ENCODE peak calls at places on chromosomes 7 and 10, in four cellular contexts. U is Peyer's patch, Y is uterus, N is neural progenitor cell. J is an unnamed sample.

GRCh38 chr7:156474241-156474743 is 166.3 kb upstream of the RNF32 start:
- DNase-seq in Y (no peak), U (no peak), N (no peak), J (no peak)

GRCh38 chr7:142855756-142856564 is 1.1 kb downstream of the EPHB6 start:
- DNase-seq in N (no peak), Y (peak), U (peak), J (peak)

GRCh38 chr7:21426286-21426957 is 1.5 kb upstream of the SP4 start:
- DNase-seq in N (no peak), Y (no peak), U (no peak), J (peak)

GRCh38 chr10:6292741-6293151 is 90.0 kb downstream of the PFKFB3 start:
- DNase-seq in N (no peak), U (no peak), Y (no peak), J (no peak)

GRCh38 chr7:22718200-22718711 is 8.7 kb upstream of the IL6 start:
- DNase-seq in N (peak), Y (no peak), U (no peak), J (no peak)

GRCh38 chr10:63464402-63465292 is 1.1 kb downstream of the JMJD1C start:
- DNase-seq in U (no peak), N (no peak), Y (peak), J (no peak)

GRCh38 chr7:1964556-1964912 is 268.2 kb downstream of the MAD1L1 start:
- DNase-seq in U (no peak), Y (no peak), N (no peak), J (no peak)

GRCh38 chr10:108424656-108425055 is 1260.2 kb upstream of the SORCS1 start:
- DNase-seq in U (no peak), Y (no peak), N (no peak), J (no peak)

GRCh38 chr7:90766814-90767564 is 170.9 kb downstream of the CDK14 start:
- DNase-seq in Y (peak), U (peak), N (peak), J (no peak)

GRCh38 chr7:100493476-100494264 is 9.9 kb downstream of the NYAP1 start:
- DNase-seq in U (peak), N (peak), Y (no peak), J (peak)

GRCh38 chr7:140983802-140984201 is 30.9 kb downstream of the MRPS33 start:
- DNase-seq in U (no peak), Y (no peak), N (peak), J (no peak)

GRCh38 chr10:51156913-51157312 is 82.6 kb downstream of the PRKG1 start:
- DNase-seq in Y (no peak), U (no peak), N (no peak), J (no peak)

GRCh38 chr10:99676895-99677294 is 17.6 kb downstream of the ENTPD7 start:
- DNase-seq in N (no peak), U (no peak), Y (no peak), J (no peak)

GRCh38 chr10:27297848-27298524 is 57.4 kb upstream of the ACBD5 start:
- DNase-seq in U (no peak), N (no peak), Y (no peak), J (no peak)

GRCh38 chr10:90484518-90484917 is 373.3 kb downstream of the HTR7 start:
- DNase-seq in Y (no peak), N (peak), U (no peak), J (no peak)

GRCh38 chr10:77349226-77349625 is 288.4 kb downstream of the KCNMA1 start:
- DNase-seq in N (no peak), U (no peak), Y (no peak), J (no peak)

GRCh38 chr7:123410273-123410928 is 124.0 kb downstream of the IQUB start:
- DNase-seq in U (no peak), N (no peak), Y (peak), J (no peak)

GRCh38 chr10:14798631-14799030 is 23.9 kb upstream of the FAM107B start:
- DNase-seq in U (no peak), Y (no peak), N (no peak), J (no peak)

GRCh38 chr7:118079369-118079768 is 104.6 kb upstream of the LSM8 start:
- DNase-seq in N (no peak), Y (no peak), U (no peak), J (no peak)

GRCh38 chr10:33664070-33664469 is 329.6 kb upstream of the NRP1 start:
- DNase-seq in N (no peak), Y (no peak), U (no peak), J (no peak)

GRCh38 chr10:126459032-126459831 is 71.0 kb upstream of the ADAM12 start:
- DNase-seq in U (no peak), N (peak), Y (no peak), J (no peak)

GRCh38 chr7:150375662-150376521 is 3.2 kb upstream of the ZNF775 start:
- DNase-seq in N (peak), Y (no peak), U (peak), J (peak)

GRCh38 chr10:1594372-1595241 is 142.7 kb downstream of the ADARB2 start:
- DNase-seq in N (no peak), Y (no peak), U (peak), J (peak)

DNA sequence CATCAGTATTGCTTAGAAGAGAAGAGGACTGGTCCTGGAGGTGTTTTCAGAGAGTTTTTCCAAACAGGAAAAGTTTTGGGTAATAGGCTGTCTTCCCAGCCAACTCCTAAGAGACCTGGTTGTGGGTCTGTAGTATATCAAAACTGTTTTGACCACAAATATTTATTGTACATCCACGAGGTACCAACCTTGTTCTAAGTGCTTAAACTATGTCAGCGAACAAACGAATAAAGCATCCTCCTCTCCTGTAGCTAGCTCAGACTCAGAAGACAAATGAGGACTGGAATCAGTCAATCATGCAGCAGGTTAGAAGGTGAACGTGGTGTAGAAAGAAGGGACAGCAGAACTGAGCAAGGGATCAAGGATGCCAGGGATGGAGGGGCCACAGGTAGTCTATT is 61.6 kb upstream of the MKI67 start:
- DNase-seq in N (no peak), U (no peak), Y (no peak), J (no peak)
- H3K4me3 ChIP-seq in N (no peak), U (no peak), Y (no peak), J (no peak)

GRCh38 chr10:8227246-8227645 is 172.8 kb downstream of the GATA3 start:
- DNase-seq in U (no peak), Y (no peak), N (no peak), J (no peak)

GRCh38 chr10:8229153-8229552 is 174.7 kb downstream of the GATA3 start:
- DNase-seq in Y (no peak), N (no peak), U (no peak), J (no peak)

GRCh38 chr10:8233049-8233448 is 178.6 kb downstream of the GATA3 start:
- DNase-seq in U (no peak), N (no peak), Y (no peak), J (no peak)

GRCh38 chr10:8233832-8234259 is 179.4 kb downstream of the GATA3 start:
- DNase-seq in N (no peak), U (no peak), Y (no peak), J (no peak)

GRCh38 chr10:8230887-8231286 is 176.4 kb downstream of the GATA3 start:
- DNase-seq in U (no peak), Y (no peak), N (no peak), J (no peak)
- H3K4me3 ChIP-seq in U (no peak), Y (no peak), N (no peak), J (no peak)

DNA sequence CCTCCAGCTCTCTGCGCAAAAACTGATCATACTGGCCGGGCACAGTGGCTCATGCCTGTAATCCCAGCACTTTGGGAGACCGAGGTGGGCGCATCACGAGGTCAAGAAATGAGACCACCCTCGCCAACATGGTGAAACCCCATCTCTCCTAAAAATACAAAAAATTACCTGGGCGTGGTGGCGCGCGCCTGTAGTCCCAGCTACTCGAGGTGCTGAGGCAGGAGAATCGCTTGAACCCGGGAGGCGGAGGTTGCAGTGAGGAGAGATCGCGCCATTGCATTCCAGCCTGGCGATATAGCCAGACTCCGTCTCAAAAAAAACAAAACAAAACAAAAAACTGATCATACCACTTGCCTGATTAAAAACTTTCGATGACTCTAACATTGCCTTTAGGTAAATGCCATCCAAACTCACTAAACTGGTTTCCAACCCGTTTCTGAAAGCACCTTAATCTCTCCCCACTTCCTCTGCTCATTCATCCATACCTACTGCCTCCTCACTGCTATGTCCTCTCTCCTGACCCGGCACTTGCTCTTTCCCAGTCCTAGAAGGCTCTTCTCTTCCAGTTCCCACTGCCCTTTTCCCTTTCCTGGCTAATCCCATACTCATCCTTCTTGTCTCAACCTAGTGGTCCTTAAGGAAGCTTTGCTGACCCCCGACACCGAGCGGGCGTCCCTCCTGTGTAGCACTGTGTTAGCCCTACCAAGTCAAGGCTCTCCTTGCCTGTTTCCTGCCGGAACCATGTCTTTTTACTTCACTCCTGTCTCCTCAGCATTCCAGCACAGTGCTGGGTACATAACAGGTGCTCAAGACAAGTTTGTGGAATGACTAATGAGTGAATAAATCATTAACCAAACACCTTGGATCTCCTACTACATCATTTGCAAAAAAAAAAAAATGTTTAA is 686 bp upstream of the MIOS start:
- DNase-seq in Y (no peak), U (peak), N (no peak), J (peak)
- H3K4me3 ChIP-seq in Y (peak), U (peak), N (peak), J (no peak)

GRCh38 chr10:100743626-100744135 is 1.7 kb upstream of the PAX2 start:
- DNase-seq in U (peak), Y (no peak), N (peak), J (peak)

GRCh38 chr10:100744980-100745881 is at the start of gene PAX2:
- DNase-seq in N (peak), Y (no peak), U (no peak), J (peak)

GRCh38 chr10:100745882-100746412 is 565 bp downstream of the PAX2 start:
- DNase-seq in N (peak), U (no peak), Y (no peak), J (peak)

GRCh38 chr10:100742936-100743335 is 2.4 kb upstream of the PAX2 start:
- DNase-seq in N (no peak), U (no peak), Y (no peak), J (peak)

GRCh38 chr10:100744136-100744979 is 1.0 kb upstream of the PAX2 start:
- DNase-seq in Y (no peak), U (no peak), N (peak), J (peak)
- H3K4me3 ChIP-seq in Y (no peak), U (no peak), N (peak), J (peak)

DNA sequence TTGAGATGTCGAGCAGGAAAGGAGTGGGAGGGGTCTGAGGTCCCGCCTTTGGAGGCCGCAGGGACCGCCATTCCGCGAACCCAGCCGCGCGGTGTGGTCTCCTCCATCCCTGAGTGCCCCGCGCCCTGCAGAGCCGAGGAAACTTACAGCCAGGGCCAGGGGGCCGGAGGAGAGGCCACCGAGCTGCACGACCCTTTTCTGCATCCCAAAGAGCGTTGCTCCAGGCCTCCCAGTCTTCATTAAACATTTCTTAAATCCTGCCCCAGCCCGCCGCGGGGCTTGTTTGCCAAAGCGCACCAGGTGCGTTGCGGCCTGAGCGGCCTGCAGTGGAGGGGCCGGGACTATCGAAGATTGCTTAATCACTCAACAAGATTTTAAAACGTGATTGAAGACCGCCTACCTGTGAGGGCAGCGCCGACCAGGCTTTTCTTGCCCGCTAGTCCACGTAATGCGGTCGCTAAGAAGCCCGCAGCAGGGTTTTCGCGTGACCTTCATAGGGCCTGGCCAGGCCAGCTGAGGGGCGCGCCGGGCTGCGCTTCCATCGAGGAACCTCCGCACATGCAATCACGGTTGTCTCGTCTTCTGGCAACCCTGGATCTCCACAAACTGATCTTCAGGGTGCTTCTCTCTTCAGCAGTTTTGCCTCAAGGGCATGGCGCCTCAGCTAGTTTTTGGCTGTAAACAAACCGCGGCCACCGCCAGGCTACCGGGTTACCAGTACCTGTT is 2.0 kb upstream of the CTBP2 start:
- DNase-seq in Y (no peak), U (peak), N (peak), J (peak)
- H3K4me3 ChIP-seq in Y (peak), U (peak), N (peak), J (peak)

GRCh38 chr7:54859066-54859465 is 100.1 kb upstream of the SEC61G start:
- DNase-seq in Y (no peak), U (no peak), N (no peak), J (no peak)

GRCh38 chr7:54860843-54861242 is 101.8 kb upstream of the SEC61G start:
- DNase-seq in Y (no peak), U (no peak), N (no peak), J (no peak)

GRCh38 chr7:54858008-54858692 is 99.1 kb upstream of the SEC61G start:
- DNase-seq in N (peak), U (no peak), Y (no peak), J (no peak)

GRCh38 chr7:54859545-54859944 is 100.5 kb upstream of the SEC61G start:
- DNase-seq in U (no peak), Y (no peak), N (no peak), J (no peak)

GRCh38 chr7:54860003-54860775 is 101.2 kb upstream of the SEC61G start:
- DNase-seq in Y (no peak), N (no peak), U (no peak), J (no peak)
- H3K4me3 ChIP-seq in Y (no peak), N (no peak), U (no peak), J (no peak)

GRCh38 chr7:26153823-26154783 is 2.1 kb downstream of the NFE2L3 start:
- DNase-seq in U (peak), N (peak), Y (no peak), J (peak)
- H3K4me3 ChIP-seq in U (peak), N (peak), Y (no peak), J (peak)

GRCh38 chr7:74657692-74658170 is at the start of gene GTF2I:
- DNase-seq in U (no peak), N (peak), Y (no peak), J (no peak)

GRCh38 chr7:74655785-74656420 is 1.6 kb upstream of the GTF2I start:
- DNase-seq in N (no peak), Y (no peak), U (no peak), J (peak)

GRCh38 chr7:74656421-74656910 is 1.1 kb upstream of the GTF2I start:
- DNase-seq in Y (peak), U (peak), N (peak), J (peak)

GRCh38 chr7:74658171-74659004 is 870 bp downstream of the GTF2I start:
- DNase-seq in U (peak), Y (peak), N (peak), J (peak)

GRCh38 chr7:74656911-74657691 is 417 bp upstream of the GTF2I start:
- DNase-seq in Y (peak), N (peak), U (peak), J (peak)
- H3K4me3 ChIP-seq in Y (peak), N (peak), U (peak), J (peak)

GRCh38 chr10:62433181-62433692 is 59.1 kb downstream of the ZNF365 start:
- DNase-seq in U (peak), Y (peak), N (no peak), J (no peak)
- H3K4me3 ChIP-seq in U (no peak), Y (no peak), N (no peak), J (no peak)

GRCh38 chr10:132199268-132199853 is 12.6 kb downstream of the DPYSL4 start:
- DNase-seq in U (no peak), Y (no peak), N (no peak), J (no peak)

GRCh38 chr10:132199854-132200311 is 13.1 kb downstream of the DPYSL4 start:
- DNase-seq in N (no peak), U (no peak), Y (no peak), J (peak)

GRCh38 chr10:132200344-132201110 is 13.8 kb downstream of the DPYSL4 start:
- DNase-seq in Y (no peak), U (no peak), N (no peak), J (peak)

GRCh38 chr10:132202070-132202970 is 15.6 kb downstream of the DPYSL4 start:
- DNase-seq in U (no peak), Y (no peak), N (no peak), J (peak)

GRCh38 chr10:132201111-132201989 is 14.6 kb downstream of the DPYSL4 start:
- DNase-seq in N (no peak), U (no peak), Y (no peak), J (peak)
- H3K4me3 ChIP-seq in N (no peak), U (no peak), Y (no peak), J (no peak)

J was measured in H7.